ENCODE peak calls at places on chromosomes 5 and 9, in six cellular contexts. One of them, this sample, is unnamed.

GRCh38 chr5:322281-322941 is 897 bp downstream of the AHRR start:
- DNase-seq in body of pancreas: no peak
- DNase-seq in NCI-H82: no peak
- DNase-seq in RCC 7860: no peak
- DNase-seq in Right ventricle myocardium superior: peak; percentile 43
- DNase-seq in stomach: no peak
- DNase-seq in this sample: no peak

GRCh38 chr5:56919942-56920662 is 10.7 kb downstream of the SETD9 start:
- DNase-seq in body of pancreas: no peak
- DNase-seq in NCI-H82: no peak
- DNase-seq in RCC 7860: no peak
- DNase-seq in Right ventricle myocardium superior: no peak
- DNase-seq in stomach: no peak
- DNase-seq in this sample: no peak

GRCh38 chr5:173627271-173627670 is 10.8 kb upstream of the BOD1 start:
- DNase-seq in body of pancreas: no peak
- DNase-seq in NCI-H82: no peak
- DNase-seq in RCC 7860: no peak
- DNase-seq in Right ventricle myocardium superior: no peak
- DNase-seq in stomach: no peak
- DNase-seq in this sample: no peak

GRCh38 chr5:34500236-34500836 is 155.8 kb upstream of the RAI14 start:
- DNase-seq in body of pancreas: no peak
- DNase-seq in NCI-H82: no peak
- DNase-seq in RCC 7860: no peak
- DNase-seq in Right ventricle myocardium superior: no peak
- DNase-seq in stomach: no peak
- DNase-seq in this sample: no peak

GRCh38 chr9:73426226-73426625 is 274.6 kb downstream of the ANXA1 start:
- DNase-seq in body of pancreas: no peak
- DNase-seq in NCI-H82: no peak
- DNase-seq in RCC 7860: no peak
- DNase-seq in Right ventricle myocardium superior: no peak
- DNase-seq in stomach: no peak
- DNase-seq in this sample: no peak

GRCh38 chr5:40401965-40402364 is 277.8 kb upstream of the PTGER4 start:
- DNase-seq in body of pancreas: no peak
- DNase-seq in NCI-H82: no peak
- DNase-seq in RCC 7860: peak; percentile 42
- DNase-seq in Right ventricle myocardium superior: no peak
- DNase-seq in stomach: no peak
- DNase-seq in this sample: no peak

GRCh38 chr5:133993152-133993548 is 11.6 kb downstream of the VDAC1 start:
- DNase-seq in body of pancreas: no peak
- DNase-seq in NCI-H82: no peak
- DNase-seq in RCC 7860: no peak
- DNase-seq in Right ventricle myocardium superior: no peak
- DNase-seq in stomach: no peak
- DNase-seq in this sample: no peak

GRCh38 chr5:74517700-74518099 is 122.8 kb downstream of the ENC1 start:
- DNase-seq in body of pancreas: no peak
- DNase-seq in NCI-H82: no peak
- DNase-seq in RCC 7860: peak; percentile 51
- DNase-seq in Right ventricle myocardium superior: no peak
- DNase-seq in stomach: no peak
- DNase-seq in this sample: no peak

GRCh38 chr9:110217656-110218099 is 9.7 kb upstream of the C9orf152 start:
- DNase-seq in body of pancreas: no peak
- DNase-seq in NCI-H82: peak; percentile 36
- DNase-seq in RCC 7860: peak; percentile 35
- DNase-seq in Right ventricle myocardium superior: no peak
- DNase-seq in stomach: no peak
- DNase-seq in this sample: no peak

GRCh38 chr5:168020522-168021294 is 270.7 kb upstream of the WWC1 start:
- DNase-seq in body of pancreas: no peak
- DNase-seq in NCI-H82: no peak
- DNase-seq in RCC 7860: peak; percentile 22
- DNase-seq in Right ventricle myocardium superior: no peak
- DNase-seq in stomach: no peak
- DNase-seq in this sample: no peak

GRCh38 chr5:158727771-158728311 is 371.9 kb downstream of the EBF1 start:
- DNase-seq in body of pancreas: peak; percentile 19
- DNase-seq in NCI-H82: no peak
- DNase-seq in RCC 7860: no peak
- DNase-seq in Right ventricle myocardium superior: peak; percentile 64
- DNase-seq in stomach: no peak
- DNase-seq in this sample: no peak

GRCh38 chr5:177129206-177129605 is 4.4 kb upstream of the NSD1 start:
- DNase-seq in body of pancreas: no peak
- DNase-seq in NCI-H82: no peak
- DNase-seq in RCC 7860: no peak
- DNase-seq in Right ventricle myocardium superior: no peak
- DNase-seq in stomach: no peak
- DNase-seq in this sample: no peak

GRCh38 chr5:159912033-159912800 is 4.1 kb upstream of the ADRA1B start:
- DNase-seq in body of pancreas: no peak
- DNase-seq in NCI-H82: no peak
- DNase-seq in RCC 7860: peak; percentile 75
- DNase-seq in Right ventricle myocardium superior: no peak
- DNase-seq in stomach: no peak
- DNase-seq in this sample: no peak

GRCh38 chr9:72485821-72486605 is 35.4 kb upstream of the TMC1 start:
- DNase-seq in body of pancreas: no peak
- DNase-seq in NCI-H82: no peak
- DNase-seq in RCC 7860: peak; percentile 64
- DNase-seq in Right ventricle myocardium superior: no peak
- DNase-seq in stomach: no peak
- DNase-seq in this sample: no peak

GRCh38 chr9:135455401-135456030 is 24.1 kb upstream of the PPP1R26 start:
- DNase-seq in body of pancreas: no peak
- DNase-seq in NCI-H82: no peak
- DNase-seq in RCC 7860: no peak
- DNase-seq in Right ventricle myocardium superior: no peak
- DNase-seq in stomach: no peak
- DNase-seq in this sample: no peak

GRCh38 chr9:10571699-10572098 is 41.1 kb downstream of the PTPRD start:
- DNase-seq in body of pancreas: no peak
- DNase-seq in NCI-H82: no peak
- DNase-seq in RCC 7860: no peak
- DNase-seq in Right ventricle myocardium superior: no peak
- DNase-seq in stomach: no peak
- DNase-seq in this sample: no peak

GRCh38 chr9:114055061-114055460 is 23.0 kb downstream of the AMBP start:
- DNase-seq in body of pancreas: no peak
- DNase-seq in NCI-H82: no peak
- DNase-seq in RCC 7860: no peak
- DNase-seq in Right ventricle myocardium superior: no peak
- DNase-seq in stomach: no peak
- DNase-seq in this sample: no peak

GRCh38 chr5:135235551-135236100 is 163.4 kb downstream of the MACROH2A1 start:
- DNase-seq in body of pancreas: no peak
- DNase-seq in NCI-H82: no peak
- DNase-seq in RCC 7860: no peak
- DNase-seq in Right ventricle myocardium superior: no peak
- DNase-seq in stomach: no peak
- DNase-seq in this sample: no peak

GRCh38 chr5:124764992-124765611 is 18.7 kb upstream of the ZNF608 start:
- DNase-seq in body of pancreas: no peak
- DNase-seq in NCI-H82: no peak
- DNase-seq in RCC 7860: no peak
- DNase-seq in Right ventricle myocardium superior: no peak
- DNase-seq in stomach: no peak
- DNase-seq in this sample: no peak

GRCh38 chr9:123327697-123328100 is 28.3 kb upstream of the CRB2 start:
- DNase-seq in body of pancreas: peak; percentile 89
- DNase-seq in NCI-H82: no peak
- DNase-seq in RCC 7860: no peak
- DNase-seq in Right ventricle myocardium superior: no peak
- DNase-seq in stomach: peak; percentile 82
- DNase-seq in this sample: peak; percentile 79

GRCh38 chr5:1974501-1975405 is 92.0 kb upstream of the IRX4 start:
- DNase-seq in body of pancreas: no peak
- DNase-seq in NCI-H82: no peak
- DNase-seq in RCC 7860: no peak
- DNase-seq in Right ventricle myocardium superior: no peak
- DNase-seq in stomach: no peak
- DNase-seq in this sample: no peak